ENCODE peak calls at places on chromosome 13, in five cellular contexts. A is CD8-positive, alpha-beta memory T cell; O is uterus; Z is psoas muscle; X is mesenchymal stem cell. V is an unnamed sample. For H3K27me3, the result is how much of the 10 kb centered on the place peaks cover.

GRCh38 chr13:47126432-47126831 is 229.6 kb upstream of the HTR2A start:
- DNase-seq in Z (no peak), A (no peak), O (no peak), X (peak), V (no peak)

GRCh38 chr13:102830646-102831045 is 15.2 kb upstream of the ERCC5 start:
- DNase-seq in A (no peak), O (no peak), Z (no peak), X (no peak), V (no peak)

GRCh38 chr13:32917504-32917903 is 98.7 kb upstream of the KL start:
- DNase-seq in A (no peak), Z (no peak), O (no peak), X (no peak), V (no peak)

GRCh38 chr13:20125129-20125782 is 35.6 kb downstream of the GJA3 start:
- DNase-seq in X (peak), O (no peak), Z (no peak), A (no peak), V (no peak)

GRCh38 chr13:39385621-39386231 is 217.3 kb downstream of the LHFPL6 start:
- DNase-seq in X (no peak), Z (no peak), A (no peak), O (no peak), V (no peak)

GRCh38 chr13:24138911-24139310 is 21.6 kb upstream of the SPATA13 start:
- DNase-seq in X (no peak), A (no peak), Z (no peak), O (no peak), V (no peak)

GRCh38 chr13:27549406-27549981 is 70.8 kb downstream of the LNX2 start:
- DNase-seq in X (no peak), O (no peak), A (no peak), Z (no peak), V (no peak)

GRCh38 chr13:101406787-101407186 is 9.5 kb downstream of the NALCN start:
- DNase-seq in X (no peak), O (no peak), A (no peak), Z (no peak), V (no peak)

GRCh38 chr13:84263354-84264069 is 381.2 kb upstream of the SLITRK1 start:
- DNase-seq in X (no peak), O (no peak), Z (no peak), A (no peak), V (no peak)

GRCh38 chr13:87153371-87153770 is 517.8 kb upstream of the SLITRK5 start:
- DNase-seq in A (no peak), X (no peak), O (no peak), Z (no peak), V (no peak)

GRCh38 chr13:34748078-34748477 is 194.0 kb upstream of the NBEA start:
- DNase-seq in A (no peak), Z (no peak), X (peak), O (peak), V (peak)

GRCh38 chr13:113922412-113923118 is 51.3 kb downstream of the C13orf46 start:
- DNase-seq in A (no peak), X (no peak), Z (no peak), O (peak), V (no peak)

GRCh38 chr13:40639226-40639681 is 27.2 kb downstream of the FOXO1 start:
- DNase-seq in A (no peak), Z (no peak), X (peak), O (no peak), V (no peak)

GRCh38 chr13:73060251-73061160 is 1.7 kb downstream of the KLF5 start:
- DNase-seq in Z (peak), X (peak), A (peak), O (peak), V (no peak)

GRCh38 chr13:90307136-90307535 is 1040.4 kb upstream of the MIR17HG start:
- DNase-seq in X (no peak), A (no peak), Z (no peak), O (no peak), V (no peak)

GRCh38 chr13:110529522-110530311 is 31.8 kb downstream of the RAB20 start:
- DNase-seq in A (no peak), X (no peak), O (no peak), Z (no peak), V (no peak)

GRCh38 chr13:41812237-41812636 is 148.7 kb downstream of the VWA8 start:
- DNase-seq in A (no peak), X (no peak), O (no peak), Z (no peak), V (no peak)

GRCh38 chr13:55999709-56000108 is 1141.0 kb upstream of the PRR20A start:
- DNase-seq in X (no peak), O (no peak), A (no peak), Z (no peak), V (no peak)

GRCh38 chr13:59176775-59177174 is 987.0 kb downstream of the DIAPH3 start:
- DNase-seq in A (no peak), Z (no peak), O (no peak), X (no peak), V (no peak)

GRCh38 chr13:113397606-113398425 is 33.9 kb upstream of the GRTP1 start:
- DNase-seq in A (no peak), O (no peak), X (no peak), Z (no peak), V (no peak)

GRCh38 chr13:26458196-26458734 is 99.2 kb upstream of the WASF3 start:
- DNase-seq in A (no peak), O (no peak), Z (no peak), X (no peak), V (no peak)

GRCh38 chr13:110312669-110313031 is 5.6 kb downstream of the COL4A2 start:
- DNase-seq in X (peak), A (no peak), O (peak), Z (no peak), V (no peak)

GRCh38 chr13:90918551-90918950 is 428.9 kb upstream of the MIR17HG start:
- DNase-seq in X (peak), A (no peak), Z (no peak), O (no peak), V (no peak)

GRCh38 chr13:26560456-26560855 is 3.0 kb downstream of the WASF3 start:
- DNase-seq in O (no peak), X (no peak), Z (no peak), A (no peak), V (no peak)

GRCh38 chr13:100454876-100455275 is 133.7 kb downstream of the GGACT start:
- DNase-seq in A (no peak), O (no peak), X (no peak), Z (no peak), V (no peak)

GRCh38 chr13:33678906-33679657 is 138.9 kb upstream of the RFC3 start:
- DNase-seq in A (no peak), Z (peak), O (peak), X (peak), V (peak)

GRCh38 chr13:32426191-32426980 is 1.5 kb downstream of the N4BP2L1 start:
- DNase-seq in Z (no peak), A (peak), O (no peak), X (peak), V (no peak)

GRCh38 chr13:70310720-70311119 is 202.5 kb upstream of the KLHL1 start:
- DNase-seq in X (peak), A (no peak), O (no peak), Z (no peak), V (no peak)

GRCh38 chr13:32650705-32651311 is 64.6 kb downstream of the PDS5B start:
- DNase-seq in A (peak), X (peak), Z (no peak), O (no peak), V (peak)

GRCh38 chr13:99941911-99942310 is 29.7 kb downstream of the ZIC5 start:
- DNase-seq in X (no peak), A (no peak), O (no peak), Z (no peak), V (no peak)

GRCh38 chr13:80109313-80109712 is 231.6 kb downstream of the SPRY2 start:
- DNase-seq in X (no peak), Z (no peak), O (no peak), A (no peak), V (no peak)

GRCh38 chr13:53321301-53321700 is 292.7 kb downstream of the OLFM4 start:
- DNase-seq in Z (no peak), O (no peak), A (no peak), X (no peak), V (no peak)

GRCh38 chr13:32281083-32281482 is 34.1 kb downstream of the ZAR1L start:
- DNase-seq in Z (no peak), A (no peak), O (no peak), X (no peak), V (no peak)

GRCh38 chr13:86689901-86690300 is 890.7 kb upstream of the SLITRK6 start:
- DNase-seq in A (no peak), Z (no peak), X (no peak), O (no peak), V (no peak)

GRCh38 chr13:30679483-30680330 is 55.6 kb upstream of the ALOX5AP start:
- DNase-seq in X (peak), O (no peak), A (peak), Z (no peak), V (no peak)

GRCh38 chr13:61777281-61777680 is 361.6 kb upstream of the PCDH20 start:
- DNase-seq in O (no peak), X (no peak), Z (no peak), A (no peak), V (no peak)

GRCh38 chr13:88739192-88739591 is 1068.0 kb downstream of the SLITRK5 start:
- DNase-seq in O (no peak), X (no peak), Z (no peak), A (no peak), V (no peak)

GRCh38 chr13:107518292-107518691 is 697.0 kb downstream of the LIG4 start:
- DNase-seq in X (peak), O (no peak), A (no peak), Z (no peak), V (no peak)

GRCh38 chr13:30824651-30825050 is 81.4 kb upstream of the MEDAG start:
- DNase-seq in A (no peak), X (no peak), Z (no peak), O (no peak), V (no peak)

GRCh38 chr13:98651716-98652115 is 74.8 kb upstream of the STK24 start:
- DNase-seq in A (no peak), Z (no peak), O (no peak), X (no peak), V (no peak)

GRCh38 chr13:52047463-52047862 is 23.0 kb downstream of the UTP14C start:
- DNase-seq in A (no peak), O (no peak), Z (no peak), X (no peak), V (no peak)

GRCh38 chr13:52048516-52048915 is 24.0 kb downstream of the UTP14C start:
- DNase-seq in O (no peak), X (no peak), A (no peak), Z (no peak), V (no peak)

GRCh38 chr13:52043675-52044074 is 19.2 kb downstream of the UTP14C start:
- DNase-seq in Z (no peak), O (no peak), X (no peak), A (no peak), V (no peak)
- H3K27me3 ChIP-seq in Z (under half), O (under half), X (under half), A (under half), V (under half)

GRCh38 chr13:112067121-112067741 is at the start of gene SOX1:
- DNase-seq in Z (no peak), A (peak), X (no peak), O (no peak), V (no peak)
- H3K4me3 ChIP-seq in Z (peak), A (peak), X (peak), O (no peak), V (no peak)

DNA sequence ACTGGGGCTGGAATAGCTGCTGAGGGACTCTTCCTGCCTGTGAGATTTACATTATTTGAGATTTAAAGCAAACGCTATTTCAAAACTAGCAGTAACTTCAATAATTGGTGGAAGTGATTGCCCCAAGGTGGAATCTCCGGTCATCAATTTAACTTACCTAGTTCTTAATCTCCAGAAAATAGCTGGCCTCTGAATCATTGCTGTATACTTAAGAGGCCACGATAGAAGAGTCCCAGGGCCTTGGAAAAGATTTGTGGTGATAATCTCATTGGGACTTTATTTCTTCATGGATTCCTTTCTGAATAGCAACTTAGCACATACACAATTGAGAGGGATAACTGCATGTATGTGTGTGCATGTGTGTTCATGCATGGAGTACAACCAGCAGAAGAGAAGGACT is 120.2 kb downstream of the DNAJC15 start:
- DNase-seq in X (no peak), Z (no peak), O (no peak), A (no peak), V (no peak)
- H3K27me3 ChIP-seq in X (under half), Z (under half), O (under half), A (under half), V (under half)

DNA sequence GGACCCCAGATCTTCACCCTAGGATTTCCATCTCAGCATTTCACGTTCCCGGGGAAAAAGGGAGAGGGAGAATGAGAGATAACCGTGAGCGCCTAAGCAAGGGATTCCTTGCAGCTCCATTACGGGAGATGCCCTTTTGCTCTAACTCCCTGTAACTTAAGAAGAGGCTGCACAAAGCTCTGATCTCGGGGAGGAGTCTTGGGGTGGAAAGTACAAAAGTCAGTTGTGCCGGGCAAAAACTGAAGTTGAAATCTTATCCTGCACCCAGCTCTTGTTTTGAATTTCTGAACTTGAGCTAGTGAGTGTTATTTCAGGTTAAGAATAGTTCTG is 256.4 kb upstream of the SOX21 start:
- DNase-seq in Z (no peak), X (no peak), O (no peak), A (no peak), V (no peak)
- H3K4me3 ChIP-seq in Z (peak), X (peak), O (no peak), A (no peak), V (no peak)

V was measured in lung.